ENCODE peak calls at places on chromosomes 12 and 14, in five cellular contexts. A, Y, O, H and Z are unnamed samples.

GRCh38 chr12:82687020-82687951 is 580 bp downstream of the TMTC2 start:
- DNase-seq in A (peak; percentile 27), O (peak; percentile 41), H (peak; percentile 47), Y (peak; percentile 53), Z (peak; percentile 83)

GRCh38 chr12:34605955-34606748 is 583.9 kb downstream of the ALG10 start:
- DNase-seq in A (no peak), Y (peak; percentile 8), H (peak; percentile 3), O (no peak), Z (peak; percentile 57)

GRCh38 chr12:664075-664778 is 982 bp upstream of the NINJ2 start:
- DNase-seq in Y (no peak), H (no peak), O (no peak), A (no peak), Z (no peak)

GRCh38 chr12:6074979-6075585 is 49.4 kb downstream of the VWF start:
- DNase-seq in Y (no peak), O (peak; percentile 41), H (peak; percentile 44), A (no peak), Z (no peak)

GRCh38 chr14:73753043-73753886 is 39.1 kb upstream of the PNMA1 start:
- DNase-seq in O (peak; percentile 57), A (no peak), H (no peak), Y (no peak), Z (no peak)

GRCh38 chr12:122160761-122161160 is 13.3 kb downstream of the IL31 start:
- DNase-seq in A (no peak), O (no peak), Y (no peak), H (no peak), Z (no peak)

GRCh38 chr14:41476526-41476925 is 130.2 kb upstream of the LRFN5 start:
- DNase-seq in H (no peak), A (no peak), O (peak; percentile 7), Y (no peak), Z (no peak)

GRCh38 chr14:95432152-95433093 is 84.0 kb downstream of the SYNE3 start:
- DNase-seq in Y (peak; percentile 62), A (peak; percentile 68), H (no peak), O (peak; percentile 59), Z (no peak)

GRCh38 chr14:96797943-96798349 is 764 bp downstream of the VRK1 start:
- DNase-seq in Y (no peak), H (peak; percentile 51), O (no peak), A (peak; percentile 16), Z (no peak)

GRCh38 chr12:3061129-3061857 is 15.9 kb upstream of the TSPAN9 start:
- DNase-seq in H (no peak), Y (no peak), A (no peak), O (no peak), Z (no peak)

GRCh38 chr12:2877959-2878732 is 1.1 kb downstream of the RHNO1 start:
- DNase-seq in A (no peak), Y (no peak), H (peak; percentile 47), O (peak; percentile 76), Z (no peak)

GRCh38 chr14:61466249-61466904 is 145.0 kb downstream of the PRKCH start:
- DNase-seq in Y (no peak), H (no peak), O (peak; percentile 99), A (peak; percentile 52), Z (peak; percentile 86)

GRCh38 chr14:78228702-78229327 is 58.6 kb downstream of the NRXN3 start:
- DNase-seq in A (no peak), H (no peak), O (no peak), Y (no peak), Z (no peak)

GRCh38 chr12:5200276-5201087 is 156.8 kb downstream of the KCNA5 start:
- DNase-seq in A (no peak), H (peak; percentile 50), Y (peak; percentile 88), O (no peak), Z (no peak)

GRCh38 chr14:101364503-101365328 is 196.6 kb upstream of the DIO3 start:
- DNase-seq in Y (no peak), O (no peak), H (no peak), A (peak; percentile 89), Z (peak; percentile 81)

GRCh38 chr12:68675098-68675842 is 11.5 kb upstream of the NUP107 start:
- DNase-seq in O (no peak), Y (no peak), A (no peak), H (no peak), Z (no peak)

GRCh38 chr12:122282066-122282465 is 15.8 kb upstream of the VPS33A start:
- DNase-seq in O (peak; percentile 74), A (no peak), H (no peak), Y (no peak), Z (no peak)

GRCh38 chr14:102464006-102464405 is 45.6 kb downstream of the ANKRD9 start:
- DNase-seq in A (no peak), Y (no peak), H (no peak), O (no peak), Z (no peak)

GRCh38 chr12:113413488-113413939 is 8.7 kb upstream of the SDSL start:
- DNase-seq in H (no peak), O (peak; percentile 46), A (no peak), Y (no peak), Z (no peak)

GRCh38 chr12:71935594-71935993 is 3.1 kb upstream of the TPH2 start:
- DNase-seq in H (no peak), O (no peak), A (no peak), Y (no peak), Z (no peak)

GRCh38 chr12:8577879-8578278 is 34.8 kb downstream of the AICDA start:
- DNase-seq in A (no peak), O (no peak), H (no peak), Y (no peak), Z (no peak)

GRCh38 chr12:24948816-24949722 is at the start of gene BCAT1:
- DNase-seq in Y (peak; percentile 69), O (peak; percentile 91), A (peak; percentile 81), H (no peak), Z (peak; percentile 80)

GRCh38 chr14:32980178-32980886 is 41.7 kb downstream of the NPAS3 start:
- DNase-seq in A (no peak), H (no peak), O (no peak), Y (no peak), Z (no peak)

GRCh38 chr14:55116246-55117030 is 12.6 kb upstream of the LGALS3 start:
- DNase-seq in O (no peak), A (no peak), H (no peak), Y (no peak), Z (no peak)

GRCh38 chr14:50038398-50039119 is 77.8 kb downstream of the VCPKMT start:
- DNase-seq in H (peak; percentile 84), A (no peak), Y (no peak), O (peak; percentile 71), Z (no peak)

GRCh38 chr12:51020448-51021182 is 5.6 kb downstream of the SLC11A2 start:
- DNase-seq in A (no peak), Y (no peak), O (no peak), H (no peak), Z (no peak)

GRCh38 chr12:38905480-38906351 is at the start of gene CPNE8:
- DNase-seq in A (peak; percentile 84), O (peak; percentile 89), H (peak; percentile 74), Y (peak; percentile 33), Z (peak; percentile 94)

GRCh38 chr14:71594828-71595227 is 337.4 kb upstream of the RGS6 start:
- DNase-seq in O (peak; percentile 27), Y (no peak), A (no peak), H (no peak), Z (no peak)

GRCh38 chr14:71590131-71590530 is 342.1 kb upstream of the RGS6 start:
- DNase-seq in H (no peak), Y (no peak), A (no peak), O (no peak), Z (no peak)

GRCh38 chr14:71593966-71594365 is 338.3 kb upstream of the RGS6 start:
- DNase-seq in H (no peak), A (no peak), Y (no peak), O (no peak), Z (no peak)

GRCh38 chr14:71591929-71592328 is 340.3 kb upstream of the RGS6 start:
- DNase-seq in H (no peak), A (no peak), O (peak; percentile 67), Y (no peak), Z (no peak)

DNA sequence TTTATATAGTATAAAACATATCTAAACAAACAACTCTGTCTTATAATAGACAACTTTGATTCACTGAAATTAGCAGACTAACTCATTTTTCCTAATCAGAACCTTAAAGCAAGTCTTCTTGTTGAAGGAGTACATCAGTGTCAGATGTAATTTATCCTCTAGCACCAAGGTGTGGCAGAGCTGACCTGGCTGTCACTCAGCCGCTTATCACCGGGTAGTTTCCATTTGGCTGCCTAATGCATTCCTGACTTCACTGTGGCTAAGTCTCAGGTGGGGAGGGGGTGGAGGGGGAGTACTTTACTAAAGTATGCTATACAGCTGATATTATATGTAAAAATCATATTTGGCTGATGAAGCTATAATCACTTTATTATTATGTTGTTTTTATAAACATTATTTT is 339.9 kb upstream of the RGS6 start:
- DNase-seq in A (no peak), O (no peak), H (no peak), Y (no peak), Z (no peak)
- TF ChIP-seq CTCF in A (no peak), O (no peak), H (no peak), Y (no peak), Z (no peak)

GRCh38 chr12:15525414-15525813 is 203.1 kb downstream of the PTPRO start:
- DNase-seq in O (no peak), A (no peak), H (no peak), Y (no peak), Z (no peak)

GRCh38 chr12:15528666-15529065 is 206.4 kb downstream of the PTPRO start:
- DNase-seq in H (no peak), O (no peak), A (no peak), Y (no peak), Z (no peak)

GRCh38 chr12:15527201-15527782 is 205.0 kb downstream of the PTPRO start:
- DNase-seq in H (no peak), Y (no peak), O (peak; percentile 50), A (no peak), Z (no peak)

GRCh38 chr12:15522574-15523187 is 200.4 kb downstream of the PTPRO start:
- DNase-seq in H (peak; percentile 26), A (no peak), Y (no peak), O (peak; percentile 76), Z (no peak)

GRCh38 chr12:15526033-15526432 is 203.7 kb downstream of the PTPRO start:
- DNase-seq in Y (no peak), H (peak; percentile 44), A (no peak), O (no peak), Z (no peak)
- TF ChIP-seq CTCF in Y (no peak), H (peak; percentile 23), A (no peak), O (no peak), Z (no peak)

GRCh38 chr14:77108753-77109152 is 10.7 kb downstream of the CIPC start:
- DNase-seq in Y (no peak), H (no peak), O (no peak), A (no peak), Z (no peak)
- TF ChIP-seq CTCF in Y (no peak), H (no peak), O (no peak), A (no peak), Z (no peak)

GRCh38 chr12:75489187-75489586 is 8.6 kb downstream of the GLIPR1 start:
- DNase-seq in O (no peak), H (no peak), A (no peak), Y (no peak), Z (no peak)

GRCh38 chr12:75487310-75487709 is 6.8 kb downstream of the GLIPR1 start:
- DNase-seq in Y (no peak), A (no peak), H (no peak), O (no peak), Z (no peak)

GRCh38 chr12:75489613-75490210 is 9.2 kb downstream of the GLIPR1 start:
- DNase-seq in O (peak; percentile 21), A (no peak), Y (no peak), H (no peak), Z (no peak)

GRCh38 chr12:75491169-75491568 is 10.6 kb downstream of the GLIPR1 start:
- DNase-seq in O (no peak), A (no peak), H (no peak), Y (no peak), Z (no peak)

GRCh38 chr12:75488553-75488952 is 8.0 kb downstream of the GLIPR1 start:
- DNase-seq in Y (no peak), A (no peak), O (peak; percentile 70), H (no peak), Z (no peak)
- TF ChIP-seq CTCF in Y (peak; percentile 38), A (no peak), O (peak; percentile 61), H (peak; percentile 37), Z (no peak)